ENCODE peak calls at places on chromosome 17, in six cellular contexts. E is NCI-H1694 treated with DMSO at 0.1 percent for 48 hours; Q is stimulated activated CD4-positive, alpha-beta T cell treated with anti-CD3 and anti-CD28 coated beads, TNF-alpha, amount 100 ng/mL, for 48 hours; L is left ventricle myocardium inferior; H is NCI-H1417 treated with DMSO at 0.1 percent for 48 hours; V is neuronal stem cell. O is an unnamed sample.

GRCh38 chr17:7632492-7632894 is 2.6 kb downstream of the SHBG start:
- DNase-seq in E (peak), Q (no peak), L (no peak), H (no peak), V (no peak), O (no peak)

GRCh38 chr17:66476014-66476413 is 173.6 kb downstream of the PRKCA start:
- DNase-seq in E (no peak), Q (no peak), L (no peak), H (no peak), V (no peak), O (no peak)

GRCh38 chr17:38619451-38619795 is 13.7 kb upstream of the SRCIN1 start:
- DNase-seq in E (no peak), Q (no peak), L (no peak), H (no peak), V (no peak), O (no peak)

GRCh38 chr17:82838386-82839063 is 1.3 kb downstream of the ZNF750 start:
- DNase-seq in E (no peak), Q (no peak), L (no peak), H (no peak), V (no peak), O (no peak)

GRCh38 chr17:45895304-45895968 is 1.1 kb downstream of the MAPT start:
- DNase-seq in E (peak), Q (no peak), L (peak), H (no peak), V (peak), O (peak)

GRCh38 chr17:72632026-72632684 is 460.3 kb downstream of the SLC39A11 start:
- DNase-seq in E (no peak), Q (no peak), L (no peak), H (no peak), V (no peak), O (no peak)

GRCh38 chr17:41002814-41003213 is 3.1 kb upstream of the KRTAP3-2 start:
- DNase-seq in E (no peak), Q (no peak), L (no peak), H (no peak), V (no peak), O (no peak)

GRCh38 chr17:10697092-10698081 is at the start of the genes ADPRM and SCO1:
- DNase-seq in E (peak), Q (peak), L (peak), H (peak), V (peak), O (peak)

GRCh38 chr17:31561469-31562412 is 170.3 kb downstream of the RAB11FIP4 start:
- DNase-seq in E (no peak), Q (no peak), L (no peak), H (no peak), V (no peak), O (peak)

GRCh38 chr17:42783062-42783777 is 2.8 kb downstream of the WNK4 start:
- DNase-seq in E (no peak), Q (no peak), L (no peak), H (no peak), V (no peak), O (no peak)

GRCh38 chr17:73546770-73547345 is 97.4 kb downstream of the SDK2 start:
- DNase-seq in E (no peak), Q (no peak), L (no peak), H (no peak), V (peak), O (peak)

GRCh38 chr17:74806334-74806733 is 30.2 kb upstream of the NAT9 start:
- DNase-seq in E (no peak), Q (no peak), L (no peak), H (no peak), V (no peak), O (no peak)

GRCh38 chr17:54903375-54903774 is 2.7 kb downstream of the TOM1L1 start:
- DNase-seq in E (no peak), Q (no peak), L (peak), H (no peak), V (no peak), O (no peak)

GRCh38 chr17:5683241-5683640 is 98.9 kb upstream of the NLRP1 start:
- DNase-seq in E (no peak), Q (no peak), L (no peak), H (no peak), V (no peak), O (no peak)